ENCODE peak calls at places on chromosomes 4 and X, in seven cellular contexts. T, F, P, V, B, W and X are unnamed samples.

GRCh38 chr4:76377922-76378321 is 43.0 kb downstream of the CCDC158 start:
- DNase-seq in F (peak), T (no peak), B (no peak), W (no peak), P (no peak), V (no peak), X (peak)

GRCh38 chrX:17682259-17682658 is 55.0 kb upstream of the SCML1 start:
- DNase-seq in T (no peak), V (no peak), B (no peak), P (no peak), F (no peak), W (no peak), X (no peak)

GRCh38 chrX:7168366-7168765 is 20.4 kb upstream of the PUDP start:
- DNase-seq in P (no peak), V (no peak), B (no peak), F (no peak), T (no peak), W (no peak), X (no peak)

GRCh38 chr4:75289843-75290616 is 224.2 kb downstream of the RCHY1 start:
- DNase-seq in T (no peak), F (no peak), W (no peak), V (no peak), P (no peak), B (no peak), X (peak)

GRCh38 chr4:183987529-183987946 is 82.4 kb downstream of the STOX2 start:
- DNase-seq in T (peak), B (no peak), V (peak), W (no peak), P (peak), F (peak), X (peak)

GRCh38 chrX:110208092-110208491 is 109.8 kb downstream of the AMMECR1 start:
- DNase-seq in T (no peak), W (no peak), V (no peak), F (no peak), P (no peak), B (no peak), X (no peak)

GRCh38 chr4:13445841-13446790 is 38.0 kb downstream of the RAB28 start:
- DNase-seq in B (no peak), T (no peak), W (no peak), P (peak), F (no peak), V (no peak), X (peak)

GRCh38 chr4:8195431-8195830 is 3.7 kb upstream of the SH3TC1 start:
- DNase-seq in F (no peak), W (no peak), V (no peak), P (no peak), B (no peak), T (no peak), X (no peak)

GRCh38 chrX:123489011-123489410 is 243.8 kb downstream of the THOC2 start:
- DNase-seq in V (no peak), T (no peak), P (no peak), F (no peak), B (no peak), W (no peak), X (no peak)

GRCh38 chr4:74317616-74318256 is 9.5 kb downstream of the EPGN start:
- DNase-seq in T (no peak), W (no peak), B (no peak), P (no peak), V (no peak), F (no peak), X (no peak)

GRCh38 chrX:12721042-12721441 is 70.2 kb upstream of the PRPS2 start:
- DNase-seq in B (no peak), P (no peak), W (no peak), T (no peak), F (no peak), V (no peak), X (peak)

GRCh38 chr4:71732706-71733105 is 51.2 kb downstream of the GC start:
- DNase-seq in T (no peak), B (peak), W (no peak), P (no peak), V (no peak), F (peak), X (no peak)

GRCh38 chrX:2697306-2697705 is 6.2 kb downstream of the CD99 start:
- DNase-seq in T (no peak), B (no peak), W (no peak), F (no peak), V (no peak), P (no peak), X (no peak)
- TF ChIP-seq CTCF in T (no peak), B (no peak), W (no peak), F (no peak), V (no peak), P (no peak), X (no peak)

GRCh38 chrX:1215123-1215823 is 2.8 kb upstream of the CRLF2 start:
- DNase-seq in W (no peak), V (no peak), T (no peak), F (no peak), B (no peak), P (no peak), X (no peak)
- TF ChIP-seq CTCF in W (no peak), V (no peak), T (no peak), F (no peak), B (no peak), P (no peak), X (no peak)

DNA sequence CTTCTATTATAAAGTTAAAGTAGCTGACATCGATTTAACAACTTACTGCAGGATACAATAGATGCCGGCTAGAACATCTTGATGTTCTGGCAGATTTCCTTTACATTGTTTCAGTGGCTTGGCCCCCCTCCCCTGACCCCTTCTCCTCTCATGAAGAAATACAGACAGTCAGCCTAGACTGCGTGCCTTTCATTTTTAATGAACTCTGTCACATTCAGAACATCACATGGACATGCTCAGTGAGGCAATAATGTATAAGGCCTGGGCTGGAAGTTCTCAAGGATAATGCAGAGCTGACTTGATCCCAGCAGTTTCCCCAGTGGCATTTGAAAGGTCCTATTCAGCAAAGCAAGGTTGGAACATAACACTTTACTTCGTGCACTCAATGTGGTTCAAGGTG is 239.2 kb downstream of the ANK2 start:
- DNase-seq in T (no peak), F (no peak), P (no peak), W (no peak), B (no peak), V (no peak), X (no peak)
- TF ChIP-seq CTCF in T (no peak), F (no peak), P (no peak), W (no peak), B (no peak), V (no peak), X (no peak)

GRCh38 chrX:153955451-153955732 is 10.9 kb upstream of the RENBP start:
- DNase-seq in P (no peak), F (no peak), B (no peak), V (no peak), W (no peak), T (no peak), X (no peak)

GRCh38 chrX:153953342-153953830 is 8.9 kb upstream of the RENBP start:
- DNase-seq in P (peak), F (no peak), T (peak), W (peak), B (no peak), V (peak), X (peak)

GRCh38 chrX:153954618-153955450 is 10.4 kb upstream of the RENBP start:
- DNase-seq in T (no peak), F (no peak), B (no peak), V (no peak), P (no peak), W (no peak), X (no peak)

GRCh38 chrX:153952373-153953026 is 8.1 kb upstream of the RENBP start:
- DNase-seq in T (no peak), V (no peak), W (no peak), B (no peak), F (no peak), P (no peak), X (no peak)

DNA sequence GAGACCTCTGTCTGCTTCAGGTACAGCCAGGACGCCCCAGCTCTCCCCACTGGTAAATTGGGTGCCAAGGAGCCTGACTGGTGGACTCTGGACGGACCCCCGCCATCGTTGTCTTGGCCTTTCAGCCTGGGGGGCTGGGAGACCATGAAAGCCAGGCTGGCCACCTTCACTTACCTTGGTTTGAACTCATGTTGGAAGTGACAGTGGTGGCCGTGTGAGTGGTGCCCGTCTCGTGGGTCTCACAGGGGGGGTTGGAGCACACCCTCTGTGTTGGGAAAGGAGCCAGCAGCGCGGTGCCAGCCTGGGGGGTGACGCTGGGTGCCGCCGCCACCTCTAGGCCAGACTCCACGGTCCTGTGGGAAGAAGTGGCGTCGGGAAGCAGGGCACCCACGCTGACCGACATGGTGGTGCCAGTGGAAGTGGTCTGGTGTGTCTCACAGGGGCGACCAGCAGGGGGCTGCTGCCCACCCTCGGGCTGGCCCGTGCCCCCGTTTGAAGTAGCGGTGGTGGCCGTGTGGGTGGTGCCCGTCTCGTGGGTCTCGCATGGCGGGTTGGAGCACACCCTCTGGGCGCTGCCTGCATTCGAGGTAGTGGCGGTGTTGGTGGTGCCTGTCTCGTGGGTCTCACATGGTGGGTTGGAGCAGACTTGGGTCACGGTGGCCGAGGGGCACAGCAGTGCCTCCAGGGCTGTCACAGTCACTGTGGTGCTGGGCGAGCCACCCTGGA is 9.6 kb upstream of the RENBP start:
- DNase-seq in W (no peak), P (no peak), B (no peak), T (no peak), F (no peak), V (no peak), X (no peak)
- TF ChIP-seq CTCF in W (no peak), P (no peak), B (no peak), T (no peak), F (no peak), V (no peak), X (peak)

DNA sequence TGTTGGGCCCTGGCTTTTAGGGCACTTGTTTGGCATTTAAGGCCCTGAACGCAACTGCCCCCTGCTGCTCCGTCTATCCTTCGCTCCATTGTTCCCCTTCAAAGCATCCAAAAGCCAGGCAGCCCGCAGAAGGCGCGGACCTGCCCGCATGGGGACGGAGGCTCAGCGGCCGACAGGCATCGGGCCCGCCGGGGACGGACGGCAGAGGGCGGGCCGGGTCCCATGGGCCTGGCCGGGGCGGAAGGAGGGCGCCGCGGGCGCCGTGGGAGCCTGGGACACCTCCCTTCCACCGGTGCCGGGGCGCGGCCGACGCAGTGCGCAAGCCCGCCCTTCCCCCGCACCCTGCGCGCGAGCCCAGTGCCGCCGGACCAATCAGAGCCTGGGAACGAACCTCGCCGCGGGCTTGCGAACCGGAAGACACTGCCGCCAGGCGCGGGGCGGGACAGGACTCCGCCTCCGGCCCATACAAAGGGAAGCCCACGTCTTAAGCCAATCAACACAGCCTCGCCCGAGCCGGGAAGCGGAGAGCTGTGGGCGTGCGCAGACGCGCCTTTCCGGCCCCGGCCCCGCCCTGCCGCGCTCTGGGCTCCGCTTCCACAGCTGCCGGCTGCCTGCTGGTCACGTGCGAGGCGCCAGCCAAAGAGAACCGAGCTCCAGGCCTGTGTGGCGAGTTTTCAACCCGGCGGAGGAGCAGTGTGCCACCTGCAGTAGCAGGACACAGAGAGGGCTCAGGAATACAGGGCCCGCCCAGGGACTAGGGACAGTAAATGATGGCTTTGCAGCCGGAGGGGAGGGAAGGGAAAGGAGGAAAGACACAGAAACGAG is 2.1 kb upstream of the ARHGAP4 start:
- DNase-seq in P (peak), W (peak), T (peak), V (peak), B (peak), F (peak), X (peak)
- TF ChIP-seq CTCF in P (peak), W (no peak), T (no peak), V (peak), B (peak), F (peak), X (no peak)

GRCh38 chr4:118883861-118884260 is 4.8 kb upstream of the SYNPO2 start:
- DNase-seq in F (no peak), T (no peak), V (no peak), B (no peak), W (no peak), P (no peak), X (no peak)
- TF ChIP-seq CTCF in F (no peak), T (no peak), V (no peak), B (peak), W (no peak), P (peak), X (peak)

GRCh38 chr4:19850909-19851308 is 400.8 kb upstream of the SLIT2 start:
- DNase-seq in V (no peak), T (no peak), W (no peak), P (no peak), B (no peak), F (peak), X (no peak)
- TF ChIP-seq CTCF in V (no peak), T (no peak), W (no peak), P (no peak), B (no peak), F (peak), X (no peak)

DNA sequence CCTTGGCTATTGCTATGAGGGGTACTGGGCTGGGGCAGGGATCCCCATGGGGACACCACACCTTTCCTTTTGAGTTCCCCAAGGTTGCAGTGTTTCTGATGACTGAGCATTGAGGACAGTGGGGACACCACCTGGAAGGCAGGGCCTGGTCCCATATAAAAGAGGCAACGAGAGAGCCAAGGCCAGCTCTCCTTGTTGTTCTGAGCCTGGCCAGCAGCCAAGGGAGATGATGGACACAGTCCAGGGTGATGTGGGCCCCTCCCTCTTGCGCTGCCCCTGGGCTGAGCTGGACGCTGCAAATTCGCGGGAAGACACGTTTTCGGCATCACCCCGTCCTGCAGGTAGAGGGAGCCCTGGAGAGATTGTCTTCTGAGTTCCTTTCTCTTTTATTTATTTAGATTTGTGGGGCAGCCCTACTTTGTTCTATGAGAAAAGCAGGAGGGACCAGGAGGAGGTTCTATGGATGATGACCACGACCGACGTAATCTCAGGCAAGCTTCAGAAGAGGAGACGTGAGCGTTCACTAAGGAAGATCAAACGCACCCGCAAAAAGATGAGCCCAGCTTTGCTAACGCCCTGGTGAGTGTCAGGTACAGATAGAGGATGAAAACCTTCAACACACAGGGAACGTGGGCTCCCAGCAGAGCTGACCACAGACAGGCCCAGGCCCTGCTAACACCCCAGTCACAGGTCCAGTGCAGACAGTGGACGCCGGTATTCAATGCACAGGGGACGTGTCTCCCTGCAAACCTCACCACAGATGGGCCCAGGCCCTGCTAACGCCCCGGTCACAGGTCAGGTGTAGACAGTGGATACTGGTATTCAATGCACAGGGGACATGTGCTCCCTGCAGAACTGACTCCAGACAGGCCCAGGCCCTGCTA is 97.4 kb downstream of the SHOX start:
- DNase-seq in B (no peak), W (no peak), T (no peak), V (no peak), P (no peak), F (no peak), X (peak)
- TF ChIP-seq CTCF in B (peak), W (no peak), T (no peak), V (no peak), P (peak), F (no peak), X (peak)